ENCODE peak calls at places on chromosomes 1 and 21, in five cellular contexts. Y is H9, G is neuronal stem cell, X is IMR-90, U is H1. V is an unnamed sample.

GRCh38 chr1:244422174-244422573 is 29.5 kb downstream of the ADSS2 start:
- DNase-seq in Y (no peak), G (no peak), X (no peak), U (no peak), V (no peak)

GRCh38 chr1:230431517-230431916 is 5.4 kb upstream of the PGBD5 start:
- DNase-seq in Y (no peak), G (no peak), X (no peak), U (no peak), V (no peak)

GRCh38 chr1:224718470-224719053 is 102.4 kb downstream of the CNIH3 start:
- DNase-seq in Y (no peak), G (no peak), X (no peak), U (no peak), V (no peak)

GRCh38 chr1:8941906-8942305 is 3.8 kb upstream of the CA6 start:
- DNase-seq in Y (no peak), G (no peak), X (peak), U (no peak), V (peak)

GRCh38 chr1:110677526-110677925 is 2.8 kb upstream of the KCNA3 start:
- DNase-seq in Y (no peak), G (no peak), X (no peak), U (no peak), V (no peak)

GRCh38 chr1:24027838-24028468 is 47.8 kb upstream of the SRSF10 start:
- DNase-seq in Y (no peak), G (no peak), X (peak), U (no peak), V (peak)

GRCh38 chr1:30173560-30173959 is 549.8 kb downstream of the MATN1 start:
- DNase-seq in Y (no peak), G (no peak), X (no peak), U (no peak), V (no peak)

GRCh38 chr1:167627865-167628641 is 2.0 kb upstream of the RCSD1 start:
- DNase-seq in Y (no peak), G (no peak), X (no peak), U (no peak), V (no peak)

GRCh38 chr1:18907021-18907913 is 4.9 kb upstream of the ALDH4A1 start:
- DNase-seq in Y (peak), G (peak), X (peak), U (peak), V (peak)

GRCh38 chr1:191734321-191734720 is 423.9 kb upstream of the RGS18 start:
- DNase-seq in Y (no peak), G (no peak), X (no peak), U (no peak), V (no peak)

GRCh38 chr1:226736001-226736907 is 2.8 kb downstream of the ITPKB start:
- DNase-seq in Y (peak), G (no peak), X (no peak), U (peak), V (no peak)

GRCh38 chr21:19523731-19524130 is 1120.1 kb upstream of the TMPRSS15 start:
- DNase-seq in Y (no peak), G (no peak), X (no peak), U (no peak), V (peak)

GRCh38 chr1:228150458-228151169 is 884 bp downstream of the GJC2 start:
- DNase-seq in Y (peak), G (no peak), X (peak), U (peak), V (peak)

GRCh38 chr21:42722153-42722552 is 68.7 kb downstream of the PDE9A start:
- DNase-seq in Y (no peak), G (no peak), X (no peak), U (no peak), V (no peak)

GRCh38 chr1:218401896-218402770 is 57.0 kb downstream of the TGFB2 start:
- DNase-seq in Y (peak), G (no peak), X (peak), U (no peak), V (peak)

GRCh38 chr1:112954945-112955677 is 885 bp downstream of the SLC16A1 start:
- DNase-seq in Y (peak), G (peak), X (peak), U (peak), V (peak)

GRCh38 chr1:84698151-84698651 is 7.9 kb upstream of the SSX2IP start:
- DNase-seq in Y (no peak), G (no peak), X (peak), U (no peak), V (peak)

GRCh38 chr1:41496080-41497055 is 11.9 kb upstream of the EDN2 start:
- DNase-seq in Y (peak), G (peak), X (peak), U (peak), V (peak)

GRCh38 chr1:86068841-86069756 is 87.5 kb downstream of the COL24A1 start:
- DNase-seq in Y (no peak), G (no peak), X (peak), U (no peak), V (peak)

GRCh38 chr1:170840371-170840770 is 95.0 kb upstream of the MROH9 start:
- DNase-seq in Y (no peak), G (no peak), X (no peak), U (no peak), V (no peak)

GRCh38 chr1:202264300-202265075 is 70.9 kb downstream of the LGR6 start:
- DNase-seq in Y (peak), G (no peak), X (no peak), U (no peak), V (no peak)

GRCh38 chr1:3068400-3069361 is at the start of gene PRDM16:
- DNase-seq in Y (peak), G (no peak), X (peak), U (peak), V (peak)

GRCh38 chr1:248815407-248816034 is 10.2 kb downstream of the SH3BP5L start:
- DNase-seq in Y (no peak), G (no peak), X (no peak), U (no peak), V (no peak)

GRCh38 chr1:39391741-39392679 is 99.4 kb upstream of the BMP8A start:
- DNase-seq in Y (no peak), G (no peak), X (peak), U (no peak), V (peak)

GRCh38 chr1:90761781-90762589 is 44.9 kb upstream of the BARHL2 start:
- DNase-seq in Y (peak), G (no peak), X (no peak), U (peak), V (no peak)

GRCh38 chr1:41682845-41683630 is 198.6 kb upstream of the EDN2 start:
- DNase-seq in Y (no peak), G (no peak), X (peak), U (no peak), V (peak)

GRCh38 chr1:40392206-40392605 is 18.7 kb downstream of the SMAP2 start:
- DNase-seq in Y (no peak), G (peak), X (peak), U (no peak), V (peak)

GRCh38 chr1:32622806-32623694 is 27.3 kb downstream of the ZBTB8OS start:
- DNase-seq in Y (no peak), G (no peak), X (no peak), U (no peak), V (no peak)

GRCh38 chr1:167641786-167642500 is 11.9 kb downstream of the RCSD1 start:
- DNase-seq in Y (no peak), G (no peak), X (no peak), U (no peak), V (peak)

GRCh38 chr1:171173069-171173468 is 12.0 kb upstream of the FMO2 start:
- DNase-seq in Y (no peak), G (no peak), X (no peak), U (no peak), V (no peak)

GRCh38 chr1:41360074-41361027 is 883 bp upstream of the FOXO6 start:
- DNase-seq in Y (peak), G (no peak), X (no peak), U (peak), V (peak)

GRCh38 chr1:172990598-172991215 is 60.0 kb downstream of the TNFSF18 start:
- DNase-seq in Y (no peak), G (no peak), X (peak), U (no peak), V (peak)

GRCh38 chr1:157652859-157653493 is 47.6 kb downstream of the FCRL3 start:
- DNase-seq in Y (no peak), G (no peak), X (no peak), U (no peak), V (no peak)

GRCh38 chr1:207156095-207156494 is 52.1 kb downstream of the C4BPA start:
- DNase-seq in Y (no peak), G (no peak), X (no peak), U (no peak), V (no peak)

GRCh38 chr1:211986628-211987254 is 48.6 kb downstream of the INTS7 start:
- DNase-seq in Y (no peak), G (no peak), X (no peak), U (no peak), V (no peak)

GRCh38 chr1:84768634-84769033 is 78.4 kb upstream of the SSX2IP start:
- DNase-seq in Y (no peak), G (no peak), X (no peak), U (no peak), V (no peak)

GRCh38 chr21:38979271-38980196 is 173.8 kb downstream of the ETS2 start:
- DNase-seq in Y (peak), G (no peak), X (peak), U (peak), V (peak)

GRCh38 chr1:84156210-84156621 is 12.1 kb downstream of the PRKACB start:
- DNase-seq in Y (no peak), G (no peak), X (peak), U (no peak), V (peak)

GRCh38 chr1:164780111-164780510 is 221.1 kb downstream of the PBX1 start:
- DNase-seq in Y (no peak), G (no peak), X (peak), U (no peak), V (no peak)
- H3K14ac ChIP-seq in Y (no peak), G (no peak), X (peak), U (no peak), V (no peak)

DNA sequence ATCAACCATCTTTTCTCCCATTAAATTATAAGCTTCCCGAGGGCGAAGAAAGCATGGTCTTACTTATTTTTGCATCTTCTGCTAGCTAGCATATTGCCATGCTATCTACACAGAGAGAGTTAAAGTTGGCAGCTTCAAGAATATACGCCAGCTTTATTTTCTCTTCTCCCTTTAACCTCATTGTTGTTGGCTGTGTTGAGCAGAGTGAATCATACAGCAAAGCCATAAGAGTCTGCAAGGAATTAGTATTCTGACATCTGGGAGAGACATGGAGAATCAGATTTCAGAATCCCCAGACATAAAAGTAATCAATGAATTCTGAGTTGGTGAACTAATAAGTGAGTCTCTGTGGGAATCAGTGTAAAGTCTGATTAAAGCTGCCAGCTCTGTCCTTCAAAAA is 649.6 kb upstream of the PTBP2 start:
- DNase-seq in Y (no peak), G (no peak), X (no peak), U (no peak), V (no peak)
- H3K18ac ChIP-seq in Y (no peak), G (no peak), X (no peak), U (no peak), V (no peak)

GRCh38 chr1:20786310-20787099 is 602 bp downstream of the HP1BP3 start:
- DNase-seq in Y (peak), G (peak), X (peak), U (peak), V (peak)
- H2BK15ac ChIP-seq in Y (no peak), G (peak), X (peak), U (no peak), V (peak)

DNA sequence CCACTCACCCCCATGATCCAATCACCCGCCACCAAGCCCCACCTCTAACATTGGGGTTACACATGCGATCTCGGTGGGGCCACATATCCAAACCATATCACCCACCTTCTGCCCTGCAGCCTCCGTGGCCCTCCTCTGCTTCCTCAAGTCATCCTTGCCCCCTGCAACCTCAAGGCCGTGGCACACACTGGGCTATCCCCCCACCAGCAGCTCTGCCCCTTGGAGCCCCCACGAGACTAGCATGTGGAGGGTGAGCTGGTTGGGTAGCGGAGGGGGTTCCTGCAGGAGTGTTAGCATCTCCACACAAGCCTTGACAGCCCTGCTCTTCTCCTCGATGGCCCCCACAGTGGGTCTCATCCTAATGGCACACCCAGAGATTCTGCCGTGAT is 100.8 kb downstream of the TOMM20 start:
- DNase-seq in Y (no peak), G (no peak), X (no peak), U (no peak), V (no peak)
- H3K14ac ChIP-seq in Y (no peak), G (no peak), X (no peak), U (no peak), V (no peak)

GRCh38 chr1:93619507-93620168 is 62.0 kb downstream of the BCAR3 start:
- DNase-seq in Y (no peak), G (no peak), X (no peak), U (no peak), V (no peak)
- H3K18ac ChIP-seq in Y (no peak), G (no peak), X (no peak), U (no peak), V (peak)

DNA sequence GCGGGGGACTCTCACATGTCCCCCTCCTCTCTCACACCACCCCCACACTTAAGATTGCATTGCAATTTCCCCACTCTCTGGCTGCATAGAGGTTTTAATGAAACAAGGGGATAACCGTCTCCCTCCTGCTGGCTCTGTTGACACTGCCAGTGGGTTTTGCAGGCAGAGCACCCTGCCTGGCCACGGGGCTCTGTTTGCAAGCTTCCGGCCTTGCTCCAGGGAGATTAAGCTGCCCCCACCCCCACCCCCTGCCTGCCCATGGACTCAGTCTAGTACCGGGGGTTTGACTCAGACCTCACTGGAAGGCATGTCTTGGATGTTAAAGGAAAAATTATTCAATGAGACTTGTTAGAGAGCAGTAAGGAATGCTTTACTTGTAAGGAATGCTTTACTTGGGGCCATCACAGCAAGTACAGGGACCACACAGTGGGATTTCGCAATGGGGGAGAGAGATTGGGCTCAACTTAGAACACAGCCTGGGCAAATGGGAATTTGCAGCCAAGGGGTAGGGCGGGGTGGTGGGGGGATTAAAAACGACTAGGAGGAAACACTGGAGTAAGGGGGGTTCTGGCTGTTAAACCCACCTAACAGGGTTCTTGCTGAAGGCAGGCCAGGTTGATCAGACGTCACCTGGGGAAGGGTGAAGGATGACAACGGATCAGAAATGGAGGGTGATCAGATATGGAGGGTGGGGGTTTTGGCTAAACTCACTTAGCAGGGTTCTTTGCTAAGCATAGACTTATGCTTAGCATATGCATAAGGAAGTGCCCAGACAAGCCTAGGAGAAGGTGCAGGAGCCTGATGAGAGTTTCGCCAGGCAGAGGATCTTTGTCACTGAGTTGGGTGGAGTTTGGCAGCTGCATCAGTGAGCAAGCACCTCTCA is 101.1 kb downstream of the AJAP1 start:
- DNase-seq in Y (peak), G (no peak), X (no peak), U (peak), V (no peak)
- H2BK15ac ChIP-seq in Y (no peak), G (no peak), X (no peak), U (no peak), V (no peak)